ENCODE peak calls at places on chromosomes 7 and 10, in seven cellular contexts. R, E, H, U, J, M and F are unnamed samples.

GRCh38 chr10:100996678-100997363 is 2.8 kb upstream of the LZTS2 start:
- DNase-seq in R (peak; percentile 48), E (no peak), H (peak; percentile 76), U (no peak), J (no peak), M (no peak), F (peak; percentile 42)

GRCh38 chr10:9069136-9069535 is 1014.6 kb downstream of the GATA3 start:
- DNase-seq in R (no peak), E (no peak), H (no peak), U (no peak), J (no peak), M (no peak), F (no peak)

GRCh38 chr7:34425631-34426384 is 232.2 kb upstream of the NPSR1 start:
- DNase-seq in R (no peak), E (no peak), H (no peak), U (no peak), J (no peak), M (no peak), F (no peak)

GRCh38 chr10:17787087-17787942 is 21.8 kb upstream of the MRC1 start:
- DNase-seq in R (no peak), E (no peak), H (no peak), U (no peak), J (peak; percentile 29), M (no peak), F (peak; percentile 75)

GRCh38 chr7:131493559-131493958 is 62.9 kb downstream of the PODXL start:
- DNase-seq in R (no peak), E (no peak), H (no peak), U (no peak), J (no peak), M (no peak), F (no peak)

GRCh38 chr10:96833220-96834001 is 1.3 kb downstream of the LCOR start:
- DNase-seq in R (peak; percentile 21), E (peak; percentile 25), H (no peak), U (no peak), J (no peak), M (no peak), F (peak; percentile 50)

GRCh38 chr10:16848562-16849154 is 31.4 kb upstream of the RSU1 start:
- DNase-seq in R (no peak), E (no peak), H (no peak), U (no peak), J (no peak), M (no peak), F (peak; percentile 57)

GRCh38 chr7:80870806-80871205 is 48.0 kb downstream of the SEMA3C start:
- DNase-seq in R (no peak), E (no peak), H (no peak), U (no peak), J (no peak), M (no peak), F (no peak)

GRCh38 chr10:109773818-109774440 is 149.4 kb downstream of the XPNPEP1 start:
- DNase-seq in R (no peak), E (no peak), H (no peak), U (peak; percentile 44), J (no peak), M (no peak), F (peak; percentile 27)

GRCh38 chr7:124071843-124072242 is 39.0 kb upstream of the TMEM229A start:
- DNase-seq in R (no peak), E (no peak), H (no peak), U (no peak), J (no peak), M (no peak), F (no peak)

GRCh38 chr7:155296788-155297516 is 726 bp upstream of the INSIG1 start:
- DNase-seq in R (peak; percentile 64), E (peak; percentile 62), H (peak; percentile 84), U (no peak), J (no peak), M (peak; percentile 76), F (peak; percentile 76)

GRCh38 chr10:81872206-81872605 is 2.8 kb upstream of the NRG3 start:
- DNase-seq in R (no peak), E (no peak), H (no peak), U (no peak), J (no peak), M (no peak), F (no peak)

GRCh38 chr10:48792687-48793096 is 108.0 kb downstream of the WDFY4 start:
- DNase-seq in R (no peak), E (no peak), H (no peak), U (no peak), J (no peak), M (no peak), F (peak; percentile 57)

GRCh38 chr10:75098902-75099673 is 12.4 kb upstream of the SAMD8 start:
- DNase-seq in R (no peak), E (no peak), H (no peak), U (no peak), J (no peak), M (no peak), F (no peak)

GRCh38 chr7:74207586-74207985 is 2.2 kb upstream of the LAT2 start:
- DNase-seq in R (no peak), E (no peak), H (no peak), U (no peak), J (no peak), M (no peak), F (no peak)

GRCh38 chr10:33229944-33230267 is 104.6 kb downstream of the NRP1 start:
- DNase-seq in R (no peak), E (no peak), H (no peak), U (no peak), J (no peak), M (no peak), F (no peak)

DNA sequence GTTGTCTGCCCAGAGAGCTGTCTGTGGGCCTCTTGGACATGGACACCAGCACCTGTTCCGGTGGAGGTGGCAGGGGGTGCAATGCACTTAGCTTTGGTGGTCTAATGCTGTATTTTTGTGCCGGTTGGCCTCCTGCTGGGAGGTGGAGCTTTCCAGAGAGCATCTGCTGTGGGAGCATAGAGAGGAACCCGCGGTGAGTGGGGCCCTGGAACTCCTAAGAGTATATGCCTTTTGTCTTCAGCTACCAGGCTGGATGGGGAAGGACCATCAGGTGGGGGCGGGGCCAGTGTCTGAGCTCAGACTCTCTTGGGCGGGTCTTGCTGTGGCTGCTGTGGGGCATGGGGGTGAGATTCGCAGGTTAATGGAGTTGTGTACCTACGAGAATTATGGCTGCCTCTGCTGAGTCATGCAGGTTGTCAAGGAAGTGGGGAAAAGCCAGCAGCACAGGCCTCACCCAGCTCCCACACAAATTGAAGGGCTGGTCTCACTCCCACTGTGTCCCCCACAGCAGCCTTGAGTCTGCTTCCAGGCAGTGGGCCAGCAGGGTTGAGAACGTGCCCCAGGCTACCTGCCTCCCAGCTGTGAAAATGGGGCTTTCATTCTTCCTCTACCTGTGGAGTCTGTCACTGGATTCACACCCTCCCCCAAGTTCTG is 29.0 kb downstream of the JAKMIP3 start:
- DNase-seq in R (no peak), E (no peak), H (peak; percentile 25), U (no peak), J (no peak), M (no peak), F (peak; percentile 42)
- H3K36me3 ChIP-seq in R (no peaks in the 10 kb centered on the region), E (no peaks in the 10 kb centered on the region), H (no peaks in the 10 kb centered on the region), U (no peaks in the 10 kb centered on the region), J (no peaks in the 10 kb centered on the region), M (no peaks in the 10 kb centered on the region), F (no peaks in the 10 kb centered on the region)

GRCh38 chr7:158789842-158790241 is 39.5 kb downstream of the ESYT2 start:
- DNase-seq in R (no peak), E (no peak), H (no peak), U (no peak), J (no peak), M (no peak), F (no peak)

GRCh38 chr7:158784270-158784669 is 45.0 kb downstream of the ESYT2 start:
- DNase-seq in R (no peak), E (no peak), H (no peak), U (peak; percentile 29), J (no peak), M (no peak), F (no peak)

GRCh38 chr7:158783595-158783994 is 45.7 kb downstream of the ESYT2 start:
- DNase-seq in R (no peak), E (no peak), H (no peak), U (no peak), J (no peak), M (no peak), F (no peak)

GRCh38 chr7:158782638-158783490 is 46.4 kb downstream of the ESYT2 start:
- DNase-seq in R (no peak), E (peak; percentile 52), H (no peak), U (peak; percentile 46), J (no peak), M (no peak), F (peak; percentile 51)

GRCh38 chr7:158786898-158787297 is 42.4 kb downstream of the ESYT2 start:
- DNase-seq in R (no peak), E (no peak), H (no peak), U (no peak), J (no peak), M (no peak), F (no peak)
- H3K36me3 ChIP-seq in R (peaks cover 3% of the 10 kb centered on the region), E (no peaks in the 10 kb centered on the region), H (peaks cover 64% of the 10 kb centered on the region), U (no peaks in the 10 kb centered on the region), J (peaks cover 3% of the 10 kb centered on the region), M (peaks cover 17% of the 10 kb centered on the region), F (peaks cover 45% of the 10 kb centered on the region)

GRCh38 chr7:99455874-99456273 is 10.1 kb downstream of the ATP5MF start:
- DNase-seq in R (no peak), E (no peak), H (no peak), U (no peak), J (no peak), M (no peak), F (no peak)

GRCh38 chr7:99452541-99452940 is 13.4 kb downstream of the ATP5MF start:
- DNase-seq in R (no peak), E (no peak), H (no peak), U (no peak), J (no peak), M (no peak), F (no peak)

GRCh38 chr7:99451936-99452335 is 13.2 kb downstream of the CPSF4 start:
- DNase-seq in R (no peak), E (no peak), H (no peak), U (no peak), J (no peak), M (no peak), F (no peak)

GRCh38 chr7:99456288-99456687 is 9.7 kb downstream of the ATP5MF start:
- DNase-seq in R (no peak), E (no peak), H (no peak), U (no peak), J (no peak), M (no peak), F (no peak)

GRCh38 chr7:99453105-99453504 is 12.9 kb downstream of the ATP5MF start:
- DNase-seq in R (no peak), E (no peak), H (no peak), U (no peak), J (no peak), M (no peak), F (no peak)
- H3K36me3 ChIP-seq in R (peaks cover 23% of the 10 kb centered on the region), E (no peaks in the 10 kb centered on the region), H (peaks cover 90% of the 10 kb centered on the region), U (peaks cover 2% of the 10 kb centered on the region), J (peaks cover 63% of the 10 kb centered on the region), M (peaks cover 35% of the 10 kb centered on the region), F (peaks cover 100% of the 10 kb centered on the region)

GRCh38 chr10:5752301-5752871 is 60.8 kb downstream of the GDI2 start:
- DNase-seq in R (no peak), E (no peak), H (no peak), U (peak; percentile 44), J (no peak), M (no peak), F (no peak)
- H3K36me3 ChIP-seq in R (peaks cover 5% of the 10 kb centered on the region), E (no peaks in the 10 kb centered on the region), H (peaks cover 39% of the 10 kb centered on the region), U (no peaks in the 10 kb centered on the region), J (peaks cover 5% of the 10 kb centered on the region), M (peaks cover 24% of the 10 kb centered on the region), F (peaks cover 66% of the 10 kb centered on the region)